ENCODE peak calls at places on chromosomes 3 and 15, in five cellular contexts. One of them, this sample, is unnamed.

GRCh38 chr3:49709852-49710251 is 9.6 kb downstream of the AMIGO3 start:
- DNase-seq in HFFc6: no peak
- DNase-seq in stomach: no peak
- DNase-seq in WTC11: no peak
- DNase-seq in brain microvascular endothelial cell: no peak
- DNase-seq in this sample: no peak

GRCh38 chr3:62159056-62159455 is 214.3 kb downstream of the FEZF2 start:
- DNase-seq in stomach: no peak
- DNase-seq in WTC11: no peak
- DNase-seq in brain microvascular endothelial cell: no peak
- DNase-seq in HFFc6: no peak
- DNase-seq in this sample: no peak

GRCh38 chr3:85594648-85595047 is 635.9 kb downstream of the CADM2 start:
- DNase-seq in stomach: no peak
- DNase-seq in HFFc6: no peak
- DNase-seq in WTC11: no peak
- DNase-seq in brain microvascular endothelial cell: no peak
- DNase-seq in this sample: no peak

GRCh38 chr3:141795719-141796435 is 32.7 kb downstream of the GRK7 start:
- DNase-seq in HFFc6: peak; percentile 6
- DNase-seq in brain microvascular endothelial cell: no peak
- DNase-seq in WTC11: no peak
- DNase-seq in stomach: no peak
- DNase-seq in this sample: no peak

GRCh38 chr15:71093089-71094024 is 21.9 kb upstream of the THSD4 start:
- DNase-seq in WTC11: no peak
- DNase-seq in stomach: peak; percentile 72
- DNase-seq in HFFc6: peak; percentile 87
- DNase-seq in brain microvascular endothelial cell: peak; percentile 84
- DNase-seq in this sample: no peak

GRCh38 chr15:69957175-69957574 is 140.5 kb downstream of the TLE3 start:
- DNase-seq in stomach: no peak
- DNase-seq in brain microvascular endothelial cell: no peak
- DNase-seq in WTC11: no peak
- DNase-seq in HFFc6: no peak
- DNase-seq in this sample: no peak

GRCh38 chr15:83108266-83109219 is 1.1 kb downstream of the TM6SF1 start:
- DNase-seq in HFFc6: no peak
- DNase-seq in WTC11: no peak
- DNase-seq in stomach: peak; percentile 34
- DNase-seq in brain microvascular endothelial cell: no peak
- DNase-seq in this sample: no peak

GRCh38 chr3:108117245-108117644 is 26.4 kb upstream of the CD47 start:
- DNase-seq in stomach: no peak
- DNase-seq in HFFc6: no peak
- DNase-seq in WTC11: no peak
- DNase-seq in brain microvascular endothelial cell: peak; percentile 26
- DNase-seq in this sample: no peak

GRCh38 chr15:75902129-75902557 is 1.5 kb upstream of the FBXO22 start:
- DNase-seq in WTC11: peak; percentile 47
- DNase-seq in brain microvascular endothelial cell: no peak
- DNase-seq in HFFc6: no peak
- DNase-seq in stomach: no peak
- DNase-seq in this sample: no peak

GRCh38 chr15:28914046-28914445 is 28.3 kb downstream of the APBA2 start:
- DNase-seq in WTC11: no peak
- DNase-seq in HFFc6: no peak
- DNase-seq in stomach: no peak
- DNase-seq in brain microvascular endothelial cell: no peak
- DNase-seq in this sample: peak; percentile 19

GRCh38 chr3:143122089-143122430 is 2.5 kb downstream of the CHST2 start:
- DNase-seq in WTC11: no peak
- DNase-seq in HFFc6: no peak
- DNase-seq in stomach: no peak
- DNase-seq in brain microvascular endothelial cell: no peak
- DNase-seq in this sample: no peak

GRCh38 chr3:42014443-42014945 is 52.6 kb upstream of the ULK4 start:
- DNase-seq in HFFc6: no peak
- DNase-seq in WTC11: no peak
- DNase-seq in stomach: no peak
- DNase-seq in brain microvascular endothelial cell: no peak
- DNase-seq in this sample: no peak

GRCh38 chr15:31292391-31293020 is 34.1 kb upstream of the KLF13 start:
- DNase-seq in stomach: peak; percentile 17
- DNase-seq in WTC11: no peak
- DNase-seq in brain microvascular endothelial cell: no peak
- DNase-seq in HFFc6: no peak
- DNase-seq in this sample: no peak

GRCh38 chr3:128590948-128591347 is 59.7 kb downstream of the RPN1 start:
- DNase-seq in stomach: no peak
- DNase-seq in WTC11: peak; percentile 76
- DNase-seq in brain microvascular endothelial cell: no peak
- DNase-seq in HFFc6: no peak
- DNase-seq in this sample: no peak

GRCh38 chr3:124115965-124116364 is 124.0 kb upstream of the ROPN1 start:
- DNase-seq in HFFc6: peak; percentile 29
- DNase-seq in WTC11: no peak
- DNase-seq in brain microvascular endothelial cell: no peak
- DNase-seq in stomach: no peak
- DNase-seq in this sample: no peak

DNA sequence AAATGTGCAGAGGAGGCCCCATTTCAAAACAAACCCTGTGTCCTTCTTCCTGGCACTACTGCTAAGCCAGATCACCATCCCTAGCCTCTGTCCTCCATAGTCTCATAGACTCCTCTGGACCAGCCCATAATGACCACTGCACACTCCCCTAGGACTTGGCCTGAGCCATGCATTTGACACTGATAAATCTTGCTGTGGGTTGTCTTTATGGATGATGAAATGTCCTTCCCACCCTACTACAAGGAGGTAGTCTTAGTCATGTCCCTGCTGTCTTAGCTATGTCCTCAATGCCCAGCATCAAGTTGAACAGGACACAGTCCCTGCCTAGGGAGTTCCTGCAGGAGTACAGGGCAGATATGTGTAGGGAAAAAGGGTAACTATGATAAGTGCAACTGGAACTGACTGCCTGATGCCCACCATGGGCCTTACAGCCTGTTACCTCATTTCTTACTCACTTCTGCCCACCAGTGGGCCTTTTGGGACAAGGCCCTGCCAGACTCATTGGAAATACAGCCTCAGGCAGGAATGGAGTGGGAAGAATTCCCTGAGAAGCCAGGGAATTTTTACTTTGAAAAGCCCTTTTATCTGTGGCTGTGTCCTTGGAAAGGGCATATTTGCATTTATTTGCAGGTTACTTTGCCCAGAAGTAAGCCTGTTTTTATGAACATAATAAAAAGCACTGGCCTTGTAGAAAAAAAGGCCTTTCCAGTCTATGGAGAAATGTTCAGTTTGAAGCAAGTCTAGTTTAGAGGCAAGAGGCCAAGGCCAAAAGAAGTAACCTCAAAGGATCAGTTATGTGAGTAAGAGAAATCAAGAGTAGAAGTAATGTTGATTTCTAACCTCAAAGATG is 199.6 kb upstream of the EIF1B start:
- DNase-seq in stomach: no peak
- DNase-seq in WTC11: peak; percentile 53
- DNase-seq in brain microvascular endothelial cell: no peak
- DNase-seq in HFFc6: peak; percentile 33
- DNase-seq in this sample: no peak
- TF ChIP-seq CTCF in stomach: no peak
- TF ChIP-seq CTCF in WTC11: peak; percentile 38
- TF ChIP-seq CTCF in brain microvascular endothelial cell: peak; percentile 57
- TF ChIP-seq CTCF in HFFc6: peak; percentile 72
- TF ChIP-seq CTCF in this sample: peak; percentile 74

DNA sequence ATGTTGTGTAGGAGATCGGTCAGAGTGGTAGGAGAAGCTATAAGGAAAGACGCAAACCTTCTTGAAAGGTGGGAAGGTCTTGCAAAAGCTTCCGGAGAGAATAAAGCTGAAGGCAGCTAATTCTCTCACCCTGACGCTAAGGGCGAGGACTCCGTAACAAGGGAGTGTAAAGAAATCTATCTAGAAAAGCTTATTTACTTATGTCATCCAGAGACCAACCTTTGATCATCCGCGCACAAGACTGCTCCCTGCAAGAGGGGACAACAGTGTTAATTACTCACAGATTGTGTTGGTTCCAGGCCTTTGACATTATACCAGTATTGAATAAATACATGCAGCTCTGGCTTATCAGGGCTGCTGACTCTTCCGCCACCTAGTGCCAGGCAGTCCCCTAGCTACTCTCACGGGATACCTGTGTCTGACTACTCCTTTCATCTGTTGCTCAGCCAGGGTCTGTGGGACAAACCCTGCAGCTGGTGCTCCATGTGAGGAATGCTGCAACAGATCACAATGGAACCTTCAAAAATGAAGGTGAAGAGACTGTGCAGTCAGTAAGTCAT is 211.7 kb downstream of the DTWD1 start:
- DNase-seq in brain microvascular endothelial cell: peak; percentile 21
- DNase-seq in WTC11: peak; percentile 53
- DNase-seq in HFFc6: no peak
- DNase-seq in stomach: no peak
- DNase-seq in this sample: no peak
- TF ChIP-seq CTCF in brain microvascular endothelial cell: peak; percentile 62
- TF ChIP-seq CTCF in WTC11: peak; percentile 38
- TF ChIP-seq CTCF in HFFc6: peak; percentile 63
- TF ChIP-seq CTCF in stomach: no peak
- TF ChIP-seq CTCF in this sample: peak; percentile 33

GRCh38 chr15:74240897-74241614 is 4.9 kb downstream of the CCDC33 start:
- DNase-seq in stomach: no peak
- DNase-seq in WTC11: no peak
- DNase-seq in brain microvascular endothelial cell: no peak
- DNase-seq in HFFc6: no peak
- DNase-seq in this sample: no peak

GRCh38 chr15:74242296-74242929 is 6.3 kb downstream of the CCDC33 start:
- DNase-seq in HFFc6: peak; percentile 48
- DNase-seq in WTC11: no peak
- DNase-seq in stomach: no peak
- DNase-seq in brain microvascular endothelial cell: peak; percentile 22
- DNase-seq in this sample: no peak

GRCh38 chr15:74243431-74243830 is 7.3 kb downstream of the CCDC33 start:
- DNase-seq in HFFc6: no peak
- DNase-seq in stomach: no peak
- DNase-seq in WTC11: no peak
- DNase-seq in brain microvascular endothelial cell: no peak
- DNase-seq in this sample: no peak

GRCh38 chr15:74238984-74239645 is 3.0 kb downstream of the CCDC33 start:
- DNase-seq in brain microvascular endothelial cell: no peak
- DNase-seq in WTC11: no peak
- DNase-seq in stomach: no peak
- DNase-seq in HFFc6: no peak
- DNase-seq in this sample: no peak

GRCh38 chr15:74240002-74240568 is 4.0 kb downstream of the CCDC33 start:
- DNase-seq in stomach: peak; percentile 95
- DNase-seq in WTC11: peak; percentile 23
- DNase-seq in HFFc6: peak; percentile 76
- DNase-seq in brain microvascular endothelial cell: peak; percentile 57
- DNase-seq in this sample: no peak
- TF ChIP-seq CTCF in stomach: peak; percentile 70
- TF ChIP-seq CTCF in WTC11: no peak
- TF ChIP-seq CTCF in HFFc6: peak; percentile 71
- TF ChIP-seq CTCF in brain microvascular endothelial cell: peak; percentile 63
- TF ChIP-seq CTCF in this sample: peak; percentile 81

GRCh38 chr3:76585794-76586392 is 454.0 kb upstream of the ROBO2 start:
- DNase-seq in HFFc6: no peak
- DNase-seq in stomach: no peak
- DNase-seq in brain microvascular endothelial cell: no peak
- DNase-seq in WTC11: no peak
- DNase-seq in this sample: no peak
- TF ChIP-seq CTCF in HFFc6: peak; percentile 75
- TF ChIP-seq CTCF in stomach: peak; percentile 35
- TF ChIP-seq CTCF in brain microvascular endothelial cell: peak; percentile 49
- TF ChIP-seq CTCF in WTC11: peak; percentile 42
- TF ChIP-seq CTCF in this sample: peak; percentile 87

DNA sequence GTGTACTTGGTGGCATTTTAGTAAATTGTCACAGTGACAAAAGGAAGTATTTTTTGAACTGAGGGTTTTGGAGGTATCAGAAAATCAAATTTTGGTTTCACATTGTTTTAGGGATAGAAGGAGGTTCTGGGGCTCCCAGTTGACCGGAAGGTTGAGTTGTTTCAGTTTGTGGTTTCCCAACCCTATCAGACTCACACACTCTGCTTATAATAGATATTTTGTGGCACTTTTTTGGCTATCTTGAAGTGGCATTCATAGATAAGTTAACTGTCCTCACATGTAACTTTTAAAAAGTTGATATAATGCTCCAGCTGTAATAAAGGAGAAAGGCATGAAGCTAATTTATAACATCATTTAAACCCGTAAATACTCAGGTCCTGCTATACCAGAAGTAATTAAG is 12.7 kb downstream of the ARMC8 start:
- DNase-seq in WTC11: no peak
- DNase-seq in stomach: no peak
- DNase-seq in HFFc6: no peak
- DNase-seq in brain microvascular endothelial cell: no peak
- DNase-seq in this sample: no peak
- TF ChIP-seq CTCF in WTC11: no peak
- TF ChIP-seq CTCF in stomach: no peak
- TF ChIP-seq CTCF in HFFc6: no peak
- TF ChIP-seq CTCF in brain microvascular endothelial cell: no peak
- TF ChIP-seq CTCF in this sample: no peak

This sample was measured in chondrocyte.